ENCODE peak calls at places on chromosomes 7 and 10, in eight cellular contexts. Y is lung microvascular endothelial cell, F is PC-3, W is IMR-90, L is Calu3, J is left ventricle myocardium inferior, V is lower lobe of right lung, E is right cardiac atrium. R is an unnamed sample.

GRCh38 chr7:153354071-153354470 is 594.5 kb downstream of the ACTR3B start:
- DNase-seq in L (no peak), E (no peak), J (no peak), W (no peak), V (no peak), Y (no peak), F (no peak), R (no peak)

GRCh38 chr7:91880016-91880412 is 488 bp downstream of the MTERF1 start:
- DNase-seq in Y (no peak), W (no peak), J (no peak), F (no peak), V (no peak), L (no peak), E (no peak), R (no peak)

GRCh38 chr7:43785425-43785824 is 26.9 kb downstream of the BLVRA start:
- DNase-seq in E (peak; percentile 39), J (no peak), L (no peak), F (peak; percentile 67), W (peak; percentile 92), V (no peak), Y (peak; percentile 72), R (peak; percentile 94)

GRCh38 chr10:28991326-28991725 is 297.5 kb upstream of the LYZL1 start:
- DNase-seq in W (peak; percentile 78), J (no peak), V (peak; percentile 55), Y (no peak), L (peak; percentile 39), F (peak; percentile 80), E (no peak), R (peak; percentile 63)

GRCh38 chr10:120713573-120713972 is 137.6 kb upstream of the WDR11 start:
- DNase-seq in Y (no peak), W (no peak), V (no peak), E (no peak), L (no peak), J (no peak), F (no peak), R (no peak)

GRCh38 chr7:157771689-157772088 is 434.9 kb downstream of the DNAJB6 start:
- DNase-seq in J (no peak), F (no peak), V (no peak), L (no peak), E (no peak), Y (no peak), W (no peak), R (no peak)

GRCh38 chr7:117143580-117143979 is 179.3 kb downstream of the WNT2 start:
- DNase-seq in W (peak; percentile 73), E (no peak), F (peak; percentile 65), Y (peak; percentile 67), V (no peak), J (no peak), L (no peak), R (peak; percentile 29)

GRCh38 chr10:129840196-129840590 is 123.9 kb downstream of the EBF3 start:
- DNase-seq in F (no peak), J (no peak), W (no peak), E (no peak), L (no peak), V (no peak), Y (no peak), R (no peak)

GRCh38 chr10:72612203-72612826 is 13.6 kb downstream of the MICU1 start:
- DNase-seq in J (no peak), Y (peak; percentile 46), L (no peak), F (peak; percentile 4), V (no peak), W (no peak), E (no peak), R (no peak)

GRCh38 chr7:1948377-1948796 is 278.3 kb downstream of the ELFN1 start:
- DNase-seq in Y (no peak), F (no peak), V (peak; percentile 43), W (no peak), L (no peak), J (peak; percentile 13), E (no peak), R (no peak)

GRCh38 chr10:1401056-1401965 is 336.0 kb downstream of the ADARB2 start:
- DNase-seq in E (no peak), V (no peak), L (no peak), F (no peak), Y (no peak), W (no peak), J (no peak), R (no peak)

GRCh38 chr7:112050205-112050881 is 155.9 kb downstream of the DOCK4 start:
- DNase-seq in E (no peak), Y (no peak), L (no peak), F (no peak), V (no peak), J (no peak), W (no peak), R (no peak)

GRCh38 chr10:28127881-28128280 is 129.0 kb upstream of the ODAD2 start:
- DNase-seq in V (no peak), F (peak; percentile 57), J (no peak), W (peak; percentile 43), E (no peak), L (no peak), Y (no peak), R (peak; percentile 24)

R was measured in brain microvascular endothelial cell.